ENCODE peak calls at places on chromosomes 3 and 15, in four cellular contexts. G, Z, H and E are unnamed samples. For H3K36me3, the result is how much of the 10 kb centered on the place peaks cover.

GRCh38 chr3:32154180-32154579 is 47.8 kb downstream of the GPD1L start:
- DNase-seq in G (peak), Z (peak), H (no peak), E (no peak)

GRCh38 chr15:68442041-68442440 is 10.1 kb upstream of the ITGA11 start:
- DNase-seq in H (no peak), G (no peak), Z (no peak), E (no peak)

GRCh38 chr3:193946945-193947344 is 189.0 kb upstream of the HES1 start:
- DNase-seq in H (no peak), Z (peak), G (no peak), E (no peak)

GRCh38 chr15:99187886-99188285 is 61.5 kb downstream of the TTC23 start:
- DNase-seq in H (no peak), Z (no peak), G (no peak), E (no peak)

GRCh38 chr3:108153451-108153981 is 62.7 kb upstream of the CD47 start:
- DNase-seq in H (no peak), Z (peak), G (peak), E (no peak)

GRCh38 chr15:91879148-91879547 is 25.6 kb downstream of the SLCO3A1 start:
- DNase-seq in G (no peak), H (no peak), Z (no peak), E (no peak)

GRCh38 chr3:45664558-45664957 is 24.6 kb upstream of the SACM1L start:
- DNase-seq in G (peak), H (no peak), Z (no peak), E (no peak)

GRCh38 chr3:149273096-149273751 is 51.6 kb upstream of the CP start:
- DNase-seq in G (peak), H (peak), Z (peak), E (peak)

DNA sequence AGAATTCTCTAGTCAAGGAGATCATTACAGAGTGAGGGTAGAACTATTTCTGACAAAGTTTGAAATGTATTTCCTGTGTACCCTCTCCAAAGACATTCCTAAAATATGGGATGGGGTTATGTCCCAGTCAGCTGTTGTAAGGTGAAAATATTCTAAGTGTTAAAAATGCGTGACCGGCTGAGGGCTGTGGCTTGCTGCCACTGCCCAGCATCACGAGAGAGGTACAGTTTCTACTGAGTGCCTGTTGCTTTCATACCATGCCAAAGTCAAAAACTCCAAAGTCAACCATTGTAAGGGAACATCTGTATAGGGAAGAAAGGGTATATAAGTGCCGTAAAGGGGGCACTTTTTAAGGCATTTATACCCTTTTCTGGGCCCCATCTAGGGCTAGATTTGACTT is 30.9 kb downstream of the MAP6D1 start:
- DNase-seq in Z (no peak), G (no peak), H (no peak), E (no peak)
- H3K36me3 ChIP-seq in Z (under half), G (half or more), H (under half), E (under half)

GRCh38 chr15:44588541-44588940 is 51.6 kb downstream of the EIF3J start:
- DNase-seq in G (no peak), Z (no peak), H (no peak), E (no peak)

GRCh38 chr15:44585633-44586032 is 48.7 kb downstream of the EIF3J start:
- DNase-seq in G (no peak), H (no peak), Z (no peak), E (no peak)

GRCh38 chr15:44580105-44580504 is 43.2 kb downstream of the EIF3J start:
- DNase-seq in Z (peak), G (no peak), H (no peak), E (no peak)

DNA sequence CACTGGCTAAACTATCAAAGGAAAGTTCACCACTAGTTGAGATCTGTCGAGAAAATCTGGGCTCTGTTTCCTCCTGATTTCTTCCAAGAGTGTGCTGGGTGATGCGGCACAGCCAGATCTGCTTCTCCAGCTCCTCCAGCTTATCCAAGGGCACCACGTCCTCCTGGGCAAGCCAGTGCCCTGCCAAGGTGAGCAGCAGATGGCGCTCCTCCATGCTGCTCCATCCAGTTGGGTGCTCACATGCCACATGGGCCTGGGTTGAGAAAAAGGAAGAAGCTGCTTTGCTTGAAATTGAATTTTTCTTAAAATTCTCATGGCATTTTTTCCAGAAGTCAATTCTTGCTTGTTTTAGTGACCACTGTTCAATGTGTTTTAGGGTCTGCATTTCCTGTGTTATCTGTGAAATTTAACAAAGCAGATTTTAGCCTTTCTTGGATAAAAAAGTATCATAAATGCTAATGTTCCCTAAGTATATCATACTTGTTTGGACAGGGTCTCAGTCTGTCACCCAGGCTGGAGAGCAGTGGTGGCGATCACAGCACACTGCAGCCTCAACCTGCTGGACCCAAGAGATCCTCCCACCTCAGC is 47.3 kb downstream of the EIF3J start:
- DNase-seq in G (peak), Z (peak), H (no peak), E (no peak)
- TF ChIP-seq CTCF in G (peak), Z (peak), H (peak), E (peak)

DNA sequence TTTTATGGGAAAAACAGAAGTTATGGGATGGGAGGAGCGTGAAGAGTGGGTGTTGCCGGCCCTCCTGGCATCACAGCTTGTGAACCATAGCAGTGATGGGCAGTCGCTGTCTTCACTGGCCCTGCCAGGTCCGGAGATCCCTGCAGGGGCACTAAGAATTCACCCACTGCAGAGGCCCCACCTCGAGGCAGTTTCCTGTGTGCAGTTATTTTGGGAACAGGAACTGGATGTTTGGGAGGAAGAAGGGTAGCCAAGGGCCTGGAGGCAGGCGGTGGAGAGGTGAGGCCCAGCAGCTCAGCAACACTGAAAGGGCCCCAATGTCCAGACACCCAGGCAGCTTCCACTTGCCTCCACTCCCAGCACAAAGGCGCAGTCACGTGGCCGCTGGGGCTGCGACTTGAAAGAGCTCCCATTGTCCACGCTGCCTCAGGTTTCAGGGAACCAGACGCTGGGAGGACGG is 255.6 kb downstream of the ZNF621 start:
- DNase-seq in H (no peak), G (no peak), Z (peak), E (no peak)
- H3K4me3 ChIP-seq in H (no peak), G (no peak), Z (no peak), E (no peak)

DNA sequence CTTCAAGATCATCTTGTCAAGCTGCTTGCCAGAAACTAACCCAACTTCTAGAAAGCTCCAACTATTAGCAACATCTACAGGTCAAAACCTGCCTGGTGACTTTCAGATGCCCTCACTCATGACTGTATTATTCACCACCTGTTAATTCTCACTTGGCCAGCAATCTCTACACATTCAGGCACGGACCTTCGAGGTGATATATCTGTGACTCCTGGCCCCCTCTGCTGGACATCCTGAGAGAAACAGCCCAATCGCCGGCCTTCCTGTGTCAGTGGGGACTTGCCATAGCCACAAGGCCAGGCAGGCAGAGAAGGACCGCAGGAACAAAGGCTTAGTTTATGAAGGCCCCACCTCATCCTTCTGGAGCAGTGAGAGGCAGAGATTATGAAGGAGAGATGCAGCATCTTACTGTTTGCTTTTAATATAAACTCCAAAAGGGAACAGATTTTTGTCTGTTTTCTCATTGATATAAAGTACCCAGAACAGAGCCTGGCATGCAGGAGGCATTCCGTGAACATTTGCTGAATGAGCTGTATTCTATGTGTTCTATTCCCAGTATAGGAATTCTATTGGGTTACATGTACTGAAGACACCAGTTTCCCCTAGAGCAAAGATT is 24.4 kb upstream of the OCA2 start:
- DNase-seq in G (peak), H (peak), Z (peak), E (no peak)
- H3K36me3 ChIP-seq in G (half or more), H (under half), Z (under half), E (under half)

DNA sequence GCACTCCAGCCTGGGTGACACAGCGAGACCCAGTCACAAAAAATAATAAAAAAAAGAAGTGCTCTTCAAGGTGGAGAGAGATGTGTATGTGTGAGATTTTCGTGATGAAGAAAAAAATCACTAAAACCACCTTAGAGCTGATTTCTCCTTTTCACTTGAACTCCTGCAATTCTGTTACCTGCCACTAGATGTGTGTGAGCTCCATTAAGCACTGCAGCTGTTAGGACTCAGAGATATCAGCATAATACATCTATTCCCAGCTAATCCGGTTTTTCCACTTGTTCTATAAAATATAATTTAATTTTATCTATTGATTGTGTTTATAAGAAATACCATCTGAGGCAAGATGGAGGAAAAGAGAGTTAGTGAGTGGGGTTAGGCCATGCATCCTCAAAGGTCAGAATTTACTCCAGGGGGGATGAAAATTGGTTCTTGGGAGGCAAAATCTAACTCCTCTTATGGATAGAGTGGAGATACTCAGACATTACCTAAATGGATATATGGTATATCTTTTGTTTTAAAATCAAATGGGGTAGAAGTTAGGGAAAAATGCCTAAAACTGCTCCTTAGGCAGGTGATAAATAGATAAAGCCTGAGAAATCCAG is 152.7 kb downstream of the IL20RB start:
- DNase-seq in H (peak), G (peak), Z (peak), E (no peak)
- TF ChIP-seq CTCF in H (peak), G (peak), Z (peak), E (peak)